ENCODE peak calls at places on chromosomes 3 and 15, in nine cellular contexts. O, E, K, N, I, B, Q, P and V are unnamed samples.

GRCh38 chr15:77625376-77625775 is 7.3 kb downstream of the LINGO1 start:
- DNase-seq in P (no peak), K (no peak), I (no peak), E (no peak), B (no peak), N (no peak), Q (no peak), O (no peak), V (no peak)

GRCh38 chr15:95247068-95247984 is 1016.0 kb downstream of the MCTP2 start:
- DNase-seq in B (no peak), Q (peak), K (no peak), I (peak), E (peak), O (no peak), N (no peak), P (peak), V (no peak)

GRCh38 chr3:196288141-196288460 is 575 bp upstream of the PCYT1A start:
- DNase-seq in P (peak), K (no peak), Q (no peak), B (no peak), I (peak), O (peak), E (peak), N (no peak), V (no peak)

GRCh38 chr3:29083607-29084120 is 197.2 kb upstream of the RBMS3 start:
- DNase-seq in P (no peak), Q (peak), N (no peak), B (no peak), O (no peak), I (no peak), E (no peak), K (no peak), V (no peak)

GRCh38 chr3:25856902-25857518 is 67.1 kb downstream of the OXSM start:
- DNase-seq in E (peak), N (no peak), B (no peak), I (peak), Q (peak), P (peak), O (peak), K (no peak), V (no peak)

GRCh38 chr3:105351821-105352220 is 14.9 kb upstream of the ALCAM start:
- DNase-seq in P (no peak), E (peak), K (no peak), O (no peak), N (no peak), Q (peak), B (no peak), I (peak), V (no peak)

GRCh38 chr15:63246691-63247464 is 30.5 kb upstream of the APH1B start:
- DNase-seq in O (no peak), B (no peak), Q (peak), E (peak), N (no peak), K (no peak), P (no peak), I (peak), V (no peak)

GRCh38 chr3:58099850-58100249 is 91.6 kb downstream of the FLNB start:
- DNase-seq in N (no peak), K (no peak), I (no peak), P (no peak), O (no peak), B (no peak), E (no peak), Q (no peak), V (no peak)

GRCh38 chr3:105553851-105554250 is 187.1 kb downstream of the ALCAM start:
- DNase-seq in E (peak), K (no peak), P (no peak), Q (peak), O (no peak), I (peak), N (no peak), B (no peak), V (no peak)

GRCh38 chr15:96347181-96348111 is 16.9 kb downstream of the NR2F2 start:
- DNase-seq in Q (peak), K (no peak), I (no peak), P (no peak), N (no peak), E (no peak), B (peak), O (no peak), V (no peak)

GRCh38 chr3:184742676-184743135 is 30.8 kb upstream of the MAGEF1 start:
- DNase-seq in P (no peak), E (no peak), B (no peak), K (no peak), N (no peak), Q (no peak), I (no peak), O (no peak), V (peak)

GRCh38 chr15:42707068-42707467 is 29.9 kb downstream of the CDAN1 start:
- DNase-seq in N (no peak), P (peak), Q (peak), O (no peak), B (no peak), I (peak), K (no peak), E (peak), V (no peak)

GRCh38 chr3:10817506-10817905 is 1.5 kb downstream of the SLC6A11 start:
- DNase-seq in E (no peak), K (peak), O (no peak), B (no peak), Q (no peak), I (no peak), N (no peak), P (no peak), V (no peak)

GRCh38 chr15:93035953-93036810 is 52.8 kb downstream of the RGMA start:
- DNase-seq in P (peak), Q (peak), I (peak), B (peak), K (no peak), O (peak), N (no peak), E (peak), V (peak)

GRCh38 chr3:186849392-186849975 is 7.0 kb downstream of the ADIPOQ start:
- DNase-seq in K (no peak), P (peak), I (peak), B (no peak), Q (peak), N (no peak), E (peak), O (peak), V (no peak)

GRCh38 chr3:53763353-53763752 is 82.9 kb downstream of the CHDH start:
- DNase-seq in I (no peak), B (no peak), O (no peak), K (no peak), P (no peak), E (no peak), N (no peak), Q (no peak), V (no peak)

GRCh38 chr3:30516238-30516637 is 90.2 kb upstream of the TGFBR2 start:
- DNase-seq in E (peak), K (no peak), B (no peak), P (no peak), I (no peak), Q (peak), N (no peak), O (no peak), V (no peak)

GRCh38 chr3:149333518-149333859 is at the start of gene TM4SF18:
- DNase-seq in I (no peak), O (no peak), P (no peak), E (no peak), K (no peak), N (no peak), B (no peak), Q (no peak), V (no peak)

DNA sequence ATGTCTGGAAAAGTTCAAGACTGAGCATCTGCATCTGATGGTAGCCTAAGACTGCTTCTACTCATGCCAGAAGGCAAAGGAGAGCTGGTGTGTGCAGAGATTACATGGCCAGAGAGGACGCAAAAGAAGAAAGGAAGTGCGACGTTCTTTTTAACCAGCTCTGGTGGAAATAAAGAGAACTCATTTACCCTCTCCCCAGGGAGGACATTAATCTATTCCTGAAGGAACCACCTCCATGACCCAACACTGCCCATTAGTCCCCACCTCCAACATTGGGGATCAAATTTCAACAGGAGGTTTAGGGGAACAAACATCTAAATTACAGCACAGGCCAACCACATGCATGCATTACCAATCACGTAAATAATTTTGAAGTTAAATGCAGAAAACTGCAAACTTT is 1.5 kb upstream of the NCK1 start:
- DNase-seq in B (no peak), I (peak), O (no peak), Q (peak), K (no peak), E (no peak), N (no peak), P (no peak), V (no peak)
- H3K4me3 ChIP-seq in B (peak), I (peak), O (peak), Q (no peak), K (peak), E (no peak), N (peak), P (no peak), V (no peak)

GRCh38 chr3:98540346-98540745 is 8.6 kb downstream of the GPR15 start:
- DNase-seq in O (no peak), N (no peak), P (no peak), B (no peak), K (no peak), E (no peak), Q (no peak), I (no peak), V (no peak)
- H3K4me3 ChIP-seq in O (no peak), N (no peak), P (no peak), B (no peak), K (no peak), E (no peak), Q (no peak), I (no peak), V (no peak)

GRCh38 chr3:172044833-172045585 is 5.6 kb downstream of the FNDC3B start:
- DNase-seq in E (no peak), N (no peak), I (peak), B (no peak), O (no peak), P (no peak), Q (no peak), K (no peak), V (no peak)
- H3K4me3 ChIP-seq in E (no peak), N (no peak), I (peak), B (no peak), O (no peak), P (no peak), Q (no peak), K (no peak), V (no peak)

DNA sequence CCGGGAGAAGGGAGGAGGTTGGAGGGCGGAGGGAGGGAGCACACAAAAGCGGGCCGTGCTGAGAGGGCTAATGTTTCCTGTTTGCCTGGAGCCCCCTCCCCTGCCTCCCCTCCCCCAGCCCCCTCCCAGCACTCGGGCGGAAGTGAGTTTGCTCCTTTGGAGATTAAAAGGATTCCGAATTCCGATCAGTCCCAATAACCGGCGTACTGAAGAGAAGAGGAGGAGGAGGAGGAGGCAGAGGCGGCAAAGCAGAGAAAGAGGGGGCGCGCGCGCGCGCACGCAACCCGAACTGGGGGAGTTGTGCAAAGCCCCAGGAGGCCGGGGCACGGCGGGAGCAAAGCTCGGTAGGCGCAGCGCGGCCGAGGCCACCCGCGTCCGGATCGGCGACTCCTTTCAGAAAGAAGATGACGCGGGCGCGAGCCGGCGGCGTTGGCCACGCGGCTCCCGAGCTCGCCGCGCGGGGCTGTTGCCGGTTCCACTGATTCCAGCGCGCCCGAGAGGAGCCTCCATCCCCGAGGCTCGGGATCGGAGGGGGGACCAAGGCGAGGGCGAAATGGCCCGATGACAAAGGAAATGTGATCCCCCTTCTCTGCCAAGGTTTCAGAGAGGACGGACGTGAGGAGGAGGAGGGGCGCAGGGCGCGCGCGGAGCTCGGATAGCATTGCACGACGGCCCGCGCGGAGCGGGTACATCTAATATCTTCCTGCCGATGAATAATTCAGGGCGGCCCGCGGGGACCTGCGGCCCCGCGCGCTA is 1.2 kb upstream of the TRIM71 start:
- DNase-seq in N (no peak), I (peak), P (no peak), K (no peak), B (no peak), Q (peak), E (no peak), O (peak), V (peak)
- H3K4me3 ChIP-seq in N (peak), I (peak), P (peak), K (peak), B (no peak), Q (peak), E (peak), O (no peak), V (peak)